ENCODE peak calls at places on chromosomes 6 and 20, in nine cellular contexts. One of them, this sample, is unnamed.

GRCh38 chr20:11993886-11994466 is 76.3 kb downstream of the BTBD3 start:
- DNase-seq in IMR-90: no peak
- DNase-seq in spleen: no peak
- DNase-seq in suprapubic skin: no peak
- DNase-seq in Peyer's patch: no peak
- DNase-seq in uterus: no peak
- DNase-seq in adrenal gland: no peak
- DNase-seq in tibial nerve: no peak
- DNase-seq in stomach: no peak
- DNase-seq in this sample: no peak

GRCh38 chr6:125888989-125889656 is 67.4 kb upstream of the HINT3 start:
- DNase-seq in spleen: no peak
- DNase-seq in IMR-90: peak; percentile 40
- DNase-seq in uterus: no peak
- DNase-seq in Peyer's patch: no peak
- DNase-seq in suprapubic skin: no peak
- DNase-seq in tibial nerve: no peak
- DNase-seq in stomach: no peak
- DNase-seq in adrenal gland: no peak
- DNase-seq in this sample: no peak

GRCh38 chr6:14732845-14733757 is 512.8 kb upstream of the JARID2 start:
- DNase-seq in IMR-90: peak; percentile 79
- DNase-seq in spleen: no peak
- DNase-seq in tibial nerve: no peak
- DNase-seq in adrenal gland: no peak
- DNase-seq in stomach: no peak
- DNase-seq in Peyer's patch: no peak
- DNase-seq in uterus: no peak
- DNase-seq in suprapubic skin: no peak
- DNase-seq in this sample: no peak

GRCh38 chr6:97177905-97178304 is 105.1 kb downstream of the MMS22L start:
- DNase-seq in suprapubic skin: no peak
- DNase-seq in stomach: no peak
- DNase-seq in IMR-90: peak; percentile 31
- DNase-seq in tibial nerve: no peak
- DNase-seq in spleen: no peak
- DNase-seq in uterus: no peak
- DNase-seq in adrenal gland: no peak
- DNase-seq in Peyer's patch: no peak
- DNase-seq in this sample: no peak

GRCh38 chr6:45472383-45472782 is 94.6 kb upstream of the SUPT3H start:
- DNase-seq in IMR-90: peak; percentile 51
- DNase-seq in suprapubic skin: no peak
- DNase-seq in stomach: no peak
- DNase-seq in spleen: no peak
- DNase-seq in tibial nerve: peak; percentile 41
- DNase-seq in Peyer's patch: no peak
- DNase-seq in adrenal gland: peak; percentile 23
- DNase-seq in uterus: no peak
- DNase-seq in this sample: no peak

GRCh38 chr6:101011165-101011564 is 130.0 kb upstream of the ASCC3 start:
- DNase-seq in Peyer's patch: peak; percentile 55
- DNase-seq in IMR-90: no peak
- DNase-seq in suprapubic skin: no peak
- DNase-seq in uterus: no peak
- DNase-seq in stomach: no peak
- DNase-seq in adrenal gland: no peak
- DNase-seq in spleen: no peak
- DNase-seq in tibial nerve: no peak
- DNase-seq in this sample: no peak

GRCh38 chr6:104201557-104201956 is 658.2 kb downstream of the HACE1 start:
- DNase-seq in stomach: no peak
- DNase-seq in suprapubic skin: no peak
- DNase-seq in spleen: no peak
- DNase-seq in tibial nerve: no peak
- DNase-seq in uterus: no peak
- DNase-seq in Peyer's patch: no peak
- DNase-seq in IMR-90: no peak
- DNase-seq in adrenal gland: no peak
- DNase-seq in this sample: no peak

GRCh38 chr6:21138359-21139094 is 455.0 kb upstream of the SOX4 start:
- DNase-seq in IMR-90: no peak
- DNase-seq in uterus: no peak
- DNase-seq in spleen: no peak
- DNase-seq in adrenal gland: no peak
- DNase-seq in stomach: no peak
- DNase-seq in Peyer's patch: no peak
- DNase-seq in suprapubic skin: no peak
- DNase-seq in tibial nerve: no peak
- DNase-seq in this sample: no peak

GRCh38 chr20:45772693-45773092 is 19.0 kb downstream of the WFDC3 start:
- DNase-seq in adrenal gland: no peak
- DNase-seq in spleen: no peak
- DNase-seq in IMR-90: no peak
- DNase-seq in suprapubic skin: no peak
- DNase-seq in tibial nerve: no peak
- DNase-seq in uterus: no peak
- DNase-seq in stomach: no peak
- DNase-seq in Peyer's patch: no peak
- DNase-seq in this sample: no peak

GRCh38 chr6:144150673-144151009 is 324 bp downstream of the STX11 start:
- DNase-seq in Peyer's patch: peak; percentile 46
- DNase-seq in IMR-90: peak; percentile 18
- DNase-seq in adrenal gland: no peak
- DNase-seq in uterus: no peak
- DNase-seq in spleen: peak; percentile 85
- DNase-seq in suprapubic skin: no peak
- DNase-seq in stomach: no peak
- DNase-seq in tibial nerve: no peak
- DNase-seq in this sample: no peak

GRCh38 chr20:33518071-33518470 is 28.2 kb downstream of the CBFA2T2 start:
- DNase-seq in IMR-90: peak; percentile 75
- DNase-seq in adrenal gland: peak; percentile 26
- DNase-seq in stomach: no peak
- DNase-seq in spleen: no peak
- DNase-seq in suprapubic skin: no peak
- DNase-seq in tibial nerve: no peak
- DNase-seq in Peyer's patch: no peak
- DNase-seq in uterus: no peak
- DNase-seq in this sample: no peak

GRCh38 chr6:135281907-135282306 is 100.8 kb downstream of the MYB start:
- DNase-seq in adrenal gland: no peak
- DNase-seq in Peyer's patch: no peak
- DNase-seq in uterus: no peak
- DNase-seq in spleen: no peak
- DNase-seq in tibial nerve: no peak
- DNase-seq in stomach: no peak
- DNase-seq in suprapubic skin: no peak
- DNase-seq in IMR-90: no peak
- DNase-seq in this sample: no peak

GRCh38 chr6:35757461-35758123 is 18.8 kb upstream of the CLPSL2 start:
- DNase-seq in adrenal gland: no peak
- DNase-seq in tibial nerve: no peak
- DNase-seq in suprapubic skin: no peak
- DNase-seq in uterus: no peak
- DNase-seq in spleen: no peak
- DNase-seq in IMR-90: peak; percentile 28
- DNase-seq in Peyer's patch: no peak
- DNase-seq in stomach: no peak
- DNase-seq in this sample: no peak

GRCh38 chr20:24160563-24161355 is 172.2 kb upstream of the GGTLC1 start:
- DNase-seq in uterus: peak; percentile 40
- DNase-seq in IMR-90: peak; percentile 63
- DNase-seq in stomach: peak; percentile 63
- DNase-seq in suprapubic skin: no peak
- DNase-seq in Peyer's patch: no peak
- DNase-seq in spleen: no peak
- DNase-seq in tibial nerve: peak; percentile 52
- DNase-seq in adrenal gland: peak; percentile 60
- DNase-seq in this sample: no peak

GRCh38 chr6:11236351-11236750 is 3.9 kb upstream of the NEDD9 start:
- DNase-seq in suprapubic skin: no peak
- DNase-seq in adrenal gland: no peak
- DNase-seq in IMR-90: no peak
- DNase-seq in Peyer's patch: no peak
- DNase-seq in tibial nerve: no peak
- DNase-seq in uterus: no peak
- DNase-seq in spleen: no peak
- DNase-seq in stomach: no peak
- DNase-seq in this sample: no peak

GRCh38 chr6:131136021-131136847 is 967 bp downstream of the AKAP7 start:
- DNase-seq in IMR-90: peak; percentile 40
- DNase-seq in adrenal gland: peak; percentile 54
- DNase-seq in stomach: no peak
- DNase-seq in suprapubic skin: no peak
- DNase-seq in spleen: no peak
- DNase-seq in Peyer's patch: no peak
- DNase-seq in uterus: peak; percentile 33
- DNase-seq in tibial nerve: peak; percentile 33
- DNase-seq in this sample: no peak

GRCh38 chr20:865379-865778 is 31.9 kb downstream of the FAM110A start:
- DNase-seq in IMR-90: no peak
- DNase-seq in uterus: no peak
- DNase-seq in suprapubic skin: no peak
- DNase-seq in tibial nerve: no peak
- DNase-seq in stomach: no peak
- DNase-seq in spleen: no peak
- DNase-seq in adrenal gland: no peak
- DNase-seq in Peyer's patch: no peak
- DNase-seq in this sample: no peak
- TF ChIP-seq CTCF in IMR-90: no peak
- TF ChIP-seq CTCF in uterus: no peak
- TF ChIP-seq CTCF in suprapubic skin: no peak
- TF ChIP-seq CTCF in tibial nerve: no peak
- TF ChIP-seq CTCF in stomach: no peak
- TF ChIP-seq CTCF in spleen: no peak
- TF ChIP-seq CTCF in adrenal gland: no peak
- TF ChIP-seq CTCF in Peyer's patch: no peak
- TF ChIP-seq CTCF in this sample: no peak

DNA sequence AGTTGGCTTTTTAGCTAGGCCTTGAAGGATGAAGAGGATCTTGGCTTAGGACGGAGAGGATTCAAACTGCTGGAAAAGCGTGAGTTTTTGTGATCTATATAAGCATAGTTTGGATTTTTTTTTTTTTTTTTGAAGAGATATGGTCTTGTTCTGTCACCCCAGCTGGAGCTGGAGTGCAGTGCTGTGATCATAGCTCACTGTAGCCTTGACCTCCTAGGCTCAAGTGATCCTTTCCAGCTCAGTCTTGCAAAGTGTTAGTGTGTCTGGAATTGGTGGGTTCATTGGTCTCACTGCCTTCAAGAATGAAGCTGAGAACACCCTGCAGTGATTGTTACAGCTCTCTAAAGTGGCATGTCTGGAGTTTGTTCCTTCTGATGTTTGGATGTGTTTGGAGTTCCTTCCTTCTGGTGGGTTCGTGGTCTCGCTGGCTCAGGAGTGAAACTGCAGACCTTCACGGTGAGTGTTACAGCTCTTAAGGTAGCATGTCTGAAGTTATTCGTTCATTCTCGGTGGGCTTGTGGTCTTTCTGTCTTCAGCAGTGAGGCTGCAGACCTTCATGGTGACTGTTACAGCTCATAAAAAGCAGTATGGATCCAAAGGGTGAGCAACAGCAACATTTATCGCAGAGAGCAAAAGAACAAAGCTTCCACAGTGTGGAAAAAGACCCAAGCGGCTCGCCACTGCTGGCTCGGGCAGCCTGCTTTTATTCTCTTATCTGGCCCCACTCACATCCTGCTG is 37.5 kb upstream of the NUP153 start:
- DNase-seq in uterus: no peak
- DNase-seq in tibial nerve: no peak
- DNase-seq in spleen: no peak
- DNase-seq in Peyer's patch: no peak
- DNase-seq in suprapubic skin: no peak
- DNase-seq in IMR-90: no peak
- DNase-seq in adrenal gland: no peak
- DNase-seq in stomach: no peak
- DNase-seq in this sample: no peak
- TF ChIP-seq POLR2A in uterus: no peak
- TF ChIP-seq POLR2A in tibial nerve: no peak
- TF ChIP-seq POLR2A in spleen: no peak
- TF ChIP-seq POLR2A in Peyer's patch: no peak
- TF ChIP-seq POLR2A in suprapubic skin: no peak
- TF ChIP-seq POLR2A in IMR-90: no peak
- TF ChIP-seq POLR2A in adrenal gland: no peak
- TF ChIP-seq POLR2A in stomach: no peak
- TF ChIP-seq POLR2A in this sample: no peak

GRCh38 chr6:67935976-67936477 is 699.1 kb upstream of the ADGRB3 start:
- DNase-seq in IMR-90: no peak
- DNase-seq in Peyer's patch: no peak
- DNase-seq in tibial nerve: no peak
- DNase-seq in stomach: no peak
- DNase-seq in adrenal gland: no peak
- DNase-seq in suprapubic skin: no peak
- DNase-seq in spleen: no peak
- DNase-seq in uterus: no peak
- DNase-seq in this sample: no peak

GRCh38 chr6:67933278-67933677 is 701.8 kb upstream of the ADGRB3 start:
- DNase-seq in uterus: no peak
- DNase-seq in adrenal gland: no peak
- DNase-seq in tibial nerve: no peak
- DNase-seq in spleen: no peak
- DNase-seq in IMR-90: no peak
- DNase-seq in stomach: no peak
- DNase-seq in Peyer's patch: no peak
- DNase-seq in suprapubic skin: no peak
- DNase-seq in this sample: no peak
- TF ChIP-seq CTCF in uterus: no peak
- TF ChIP-seq CTCF in adrenal gland: no peak
- TF ChIP-seq CTCF in tibial nerve: no peak
- TF ChIP-seq CTCF in spleen: no peak
- TF ChIP-seq CTCF in IMR-90: no peak
- TF ChIP-seq CTCF in stomach: no peak
- TF ChIP-seq CTCF in Peyer's patch: no peak
- TF ChIP-seq CTCF in suprapubic skin: no peak
- TF ChIP-seq CTCF in this sample: no peak

DNA sequence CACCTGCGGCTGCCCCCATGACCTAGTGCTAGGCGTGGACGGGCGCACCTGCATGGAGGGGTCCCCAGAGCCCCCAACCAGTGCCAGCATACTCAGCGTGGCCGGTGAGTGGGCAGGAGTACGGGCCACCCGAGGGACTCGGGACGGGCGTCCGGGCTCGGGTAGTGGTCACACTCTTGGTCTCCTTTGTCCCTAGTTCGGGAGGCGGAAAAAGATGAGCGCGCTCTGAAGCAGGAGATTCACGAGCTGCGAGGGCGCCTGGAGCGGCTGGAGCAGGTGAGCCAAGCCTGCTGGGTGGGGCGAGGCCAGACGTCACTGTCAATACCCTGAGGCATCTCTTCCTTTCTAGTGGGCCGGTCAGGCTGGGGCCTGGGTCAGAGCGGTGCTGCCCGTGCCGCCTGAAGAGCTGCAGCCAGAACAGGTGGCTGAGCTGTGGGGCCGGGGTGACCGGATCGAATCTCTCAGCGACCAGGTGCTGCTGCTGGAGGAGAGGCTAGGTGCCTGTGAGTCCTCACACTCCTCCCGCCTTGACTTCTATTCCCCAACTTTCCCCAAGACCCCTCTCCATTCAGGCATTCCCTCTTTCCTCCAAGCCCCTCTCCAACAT is 2.9 kb downstream of the EGFL8 start:
- DNase-seq in stomach: no peak
- DNase-seq in adrenal gland: no peak
- DNase-seq in suprapubic skin: no peak
- DNase-seq in IMR-90: no peak
- DNase-seq in uterus: no peak
- DNase-seq in Peyer's patch: no peak
- DNase-seq in tibial nerve: no peak
- DNase-seq in spleen: peak; percentile 71
- DNase-seq in this sample: no peak
- TF ChIP-seq POLR2A in stomach: no peak
- TF ChIP-seq POLR2A in adrenal gland: no peak
- TF ChIP-seq POLR2A in suprapubic skin: no peak
- TF ChIP-seq POLR2A in IMR-90: no peak
- TF ChIP-seq POLR2A in uterus: no peak
- TF ChIP-seq POLR2A in Peyer's patch: no peak
- TF ChIP-seq POLR2A in tibial nerve: no peak
- TF ChIP-seq POLR2A in spleen: no peak
- TF ChIP-seq POLR2A in this sample: no peak